ENCODE peak calls at places on chromosomes 7 and 10, in seven cellular contexts. Y, C, B, Q, N, T and L are unnamed samples.

GRCh38 chr10:80055760-80056159 is 22.7 kb upstream of the TMEM254 start:
- DNase-seq in Y (no peak), C (no peak), B (no peak), Q (no peak), N (no peak), T (no peak), L (no peak)

GRCh38 chr7:14403587-14403986 is 414.1 kb upstream of the ETV1 start:
- DNase-seq in Y (no peak), C (no peak), B (no peak), Q (no peak), N (no peak), T (no peak), L (no peak)

GRCh38 chr7:36272567-36273269 is 116.9 kb upstream of the ANLN start:
- DNase-seq in Y (no peak), C (no peak), B (peak; percentile 85), Q (peak; percentile 31), N (no peak), T (no peak), L (no peak)

GRCh38 chr7:142568430-142569097 is 180.7 kb upstream of the PRSS1 start:
- DNase-seq in Y (no peak), C (no peak), B (no peak), Q (no peak), N (no peak), T (no peak), L (peak; percentile 80)

GRCh38 chr10:31484407-31485135 is 165.6 kb downstream of the ZEB1 start:
- DNase-seq in Y (no peak), C (no peak), B (no peak), Q (no peak), N (no peak), T (no peak), L (no peak)

GRCh38 chr10:93596539-93596938 is 4.5 kb downstream of the RBP4 start:
- DNase-seq in Y (no peak), C (peak; percentile 19), B (peak; percentile 43), Q (peak; percentile 69), N (no peak), T (no peak), L (no peak)

GRCh38 chr7:151432658-151433521 is 7.1 kb downstream of the CRYGN start:
- DNase-seq in Y (peak; percentile 61), C (no peak), B (no peak), Q (peak; percentile 49), N (peak; percentile 11), T (no peak), L (no peak)

GRCh38 chr10:97017474-97017903 is 168.3 kb downstream of the SLIT1 start:
- DNase-seq in Y (no peak), C (no peak), B (no peak), Q (no peak), N (no peak), T (no peak), L (no peak)

GRCh38 chr10:20100157-20100556 is 283.9 kb downstream of the PLXDC2 start:
- DNase-seq in Y (peak; percentile 4), C (no peak), B (no peak), Q (no peak), N (no peak), T (no peak), L (peak; percentile 18)

DNA sequence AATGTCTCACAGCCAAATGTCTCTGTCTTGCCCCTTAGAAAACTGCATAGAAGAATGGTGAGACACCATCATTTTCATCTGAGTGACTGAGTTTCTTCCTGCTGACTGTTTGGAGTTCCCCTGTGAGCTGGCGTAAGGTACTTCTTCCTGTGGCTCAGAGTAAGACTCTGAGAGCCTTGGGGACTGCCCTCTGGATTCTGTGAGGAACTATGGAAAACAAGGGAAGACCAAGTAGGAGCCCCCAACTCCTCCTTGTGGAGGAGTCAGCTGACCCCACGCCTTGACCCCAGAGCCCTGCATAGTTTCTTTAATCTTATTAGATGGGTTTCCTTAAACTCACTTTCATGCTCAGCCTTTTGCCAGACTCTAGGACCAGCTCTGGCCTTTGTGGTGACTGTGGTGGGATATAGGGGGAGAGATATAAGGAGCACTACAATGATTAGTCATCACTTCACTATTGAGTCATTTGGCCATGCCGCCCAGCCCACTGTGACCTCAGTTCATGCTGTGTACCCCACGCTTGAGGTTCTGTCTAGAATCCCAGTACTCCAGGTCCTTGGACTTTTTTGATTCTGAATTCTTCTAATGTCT is 51.8 kb upstream of the FAM133B start:
- DNase-seq in Y (no peak), C (no peak), B (no peak), Q (no peak), N (no peak), T (no peak), L (peak; percentile 68)
- TF ChIP-seq MAX in Y (peak; percentile 70), C (no peak), B (no peak), Q (no peak), N (no peak), T (no peak), L (no peak)

GRCh38 chr7:134546903-134547737 is 1.8 kb upstream of the AKR1B15 start:
- DNase-seq in Y (peak; percentile 60), C (peak; percentile 56), B (peak; percentile 50), Q (peak; percentile 80), N (peak; percentile 37), T (no peak), L (peak; percentile 79)
- H3K9ac ChIP-seq in Y (no peak overlapping the region), C (no peak overlapping the region), B (no peak overlapping the region), Q (no peak overlapping the region), N (no peak overlapping the region), T (no peak overlapping the region), L (peak overlapping the region; percentile 60)

GRCh38 chr7:122140918-122141317 is 3.1 kb downstream of the AASS start:
- DNase-seq in Y (no peak), C (no peak), B (no peak), Q (no peak), N (no peak), T (no peak), L (no peak)
- TF ChIP-seq MAX in Y (no peak), C (no peak), B (no peak), Q (no peak), N (no peak), T (no peak), L (no peak)

GRCh38 chr10:88122145-88122544 is 258.7 kb downstream of the PTEN start:
- DNase-seq in Y (no peak), C (no peak), B (no peak), Q (no peak), N (no peak), T (no peak), L (no peak)
- H3K9ac ChIP-seq in Y (no peak overlapping the region), C (no peak overlapping the region), B (no peak overlapping the region), Q (no peak overlapping the region), N (no peak overlapping the region), T (no peak overlapping the region), L (no peak overlapping the region)

GRCh38 chr10:119940487-119940886 is 48.0 kb downstream of the SEC23IP start:
- DNase-seq in Y (no peak), C (no peak), B (no peak), Q (no peak), N (no peak), T (no peak), L (peak; percentile 70)

GRCh38 chr10:119947325-119947724 is 54.8 kb downstream of the SEC23IP start:
- DNase-seq in Y (peak; percentile 31), C (no peak), B (no peak), Q (no peak), N (no peak), T (no peak), L (peak; percentile 5)

GRCh38 chr10:119942973-119943372 is 50.4 kb downstream of the SEC23IP start:
- DNase-seq in Y (no peak), C (no peak), B (no peak), Q (no peak), N (no peak), T (no peak), L (no peak)
- TF ChIP-seq MAX in Y (no peak), C (no peak), B (no peak), Q (no peak), N (no peak), T (no peak), L (no peak)

GRCh38 chr10:17229016-17229716 is 1.1 kb downstream of the VIM start:
- DNase-seq in Y (peak; percentile 85), C (no peak), B (no peak), Q (peak; percentile 77), N (no peak), T (peak; percentile 75), L (peak; percentile 90)

GRCh38 chr10:17226891-17227303 is 1.1 kb upstream of the VIM start:
- DNase-seq in Y (no peak), C (no peak), B (no peak), Q (no peak), N (no peak), T (no peak), L (no peak)

GRCh38 chr10:17227367-17228080 is 517 bp upstream of the VIM start:
- DNase-seq in Y (peak; percentile 50), C (no peak), B (no peak), Q (no peak), N (peak; percentile 63), T (no peak), L (peak; percentile 67)

GRCh38 chr10:17229717-17229966 is 1.6 kb downstream of the VIM start:
- DNase-seq in Y (no peak), C (no peak), B (no peak), Q (peak; percentile 77), N (no peak), T (no peak), L (no peak)

DNA sequence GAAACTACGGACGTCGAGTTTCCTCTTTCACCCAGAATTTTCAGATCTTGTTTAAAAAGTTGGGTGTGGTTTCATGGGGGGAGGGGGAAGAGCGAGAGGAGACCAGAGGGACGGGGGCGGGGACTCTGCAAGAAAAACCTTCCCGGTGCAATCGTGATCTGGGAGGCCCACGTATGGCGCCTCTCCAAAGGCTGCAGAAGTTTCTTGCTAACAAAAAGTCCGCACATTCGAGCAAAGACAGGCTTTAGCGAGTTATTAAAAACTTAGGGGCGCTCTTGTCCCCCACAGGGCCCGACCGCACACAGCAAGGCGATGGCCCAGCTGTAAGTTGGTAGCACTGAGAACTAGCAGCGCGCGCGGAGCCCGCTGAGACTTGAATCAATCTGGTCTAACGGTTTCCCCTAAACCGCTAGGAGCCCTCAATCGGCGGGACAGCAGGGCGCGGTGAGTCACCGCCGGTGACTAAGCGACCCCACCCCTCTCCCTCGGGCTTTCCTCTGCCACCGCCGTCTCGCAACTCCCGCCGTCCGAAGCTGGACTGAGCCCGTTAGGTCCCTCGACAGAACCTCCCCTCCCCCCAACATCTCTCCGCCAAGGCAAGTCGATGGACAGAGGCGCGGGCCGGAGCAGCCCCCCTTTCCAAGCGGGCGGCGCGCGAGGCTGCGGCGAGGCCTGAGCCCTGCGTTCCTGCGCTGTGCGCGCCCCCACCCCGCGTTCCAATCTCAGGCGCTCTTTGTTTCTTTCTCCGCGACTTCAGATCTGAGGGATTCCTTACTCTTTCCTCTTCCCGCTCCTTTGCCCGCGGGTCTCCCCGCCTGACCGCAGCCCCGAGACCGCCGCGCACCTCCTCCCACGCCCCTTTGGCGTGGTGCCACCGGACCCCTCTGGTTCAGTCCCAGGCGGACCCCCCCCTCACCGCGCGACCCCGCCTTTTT is at the start of gene VIM:
- DNase-seq in Y (peak; percentile 66), C (peak; percentile 84), B (no peak), Q (peak; percentile 82), N (peak; percentile 69), T (peak; percentile 86), L (peak; percentile 97)
- H3K9ac ChIP-seq in Y (peak within 1 kb of the TSS; percentile 100), C (no peak within 1 kb of the TSS), B (no peak within 1 kb of the TSS), Q (no peak within 1 kb of the TSS), N (peak within 1 kb of the TSS; percentile 45), T (peak within 1 kb of the TSS; percentile 76), L (peak within 1 kb of the TSS; percentile 100)